ENCODE peak calls at places on chromosomes 7 and 10, in ten cellular contexts. S, P, O, I, E, U, Q, M, F and Y are unnamed samples. For H3K4me1, the result is how much of the 10 kb centered on the place peaks cover.

GRCh38 chr10:100894033-100894432 is 18.7 kb upstream of the SLF2 start:
- DNase-seq in S (no peak), P (peak), O (no peak), I (peak), E (no peak), U (no peak), Q (no peak), M (peak), F (no peak), Y (no peak)

GRCh38 chr10:282294-283139 is 147.3 kb downstream of the ZMYND11 start:
- DNase-seq in S (no peak), P (no peak), O (no peak), I (no peak), E (no peak), U (no peak), Q (no peak), M (no peak), F (no peak), Y (no peak)

GRCh38 chr7:128842674-128843641 is 12.8 kb downstream of the FLNC start:
- DNase-seq in S (no peak), P (no peak), O (no peak), I (no peak), E (no peak), U (no peak), Q (no peak), M (no peak), F (no peak), Y (peak)

GRCh38 chr10:99906470-99906869 is 103.3 kb downstream of the DNMBP start:
- DNase-seq in S (peak), P (peak), O (peak), I (no peak), E (peak), U (no peak), Q (peak), M (no peak), F (no peak), Y (no peak)

GRCh38 chr7:68006619-68007018 is 1010.0 kb downstream of the TYW1 start:
- DNase-seq in S (no peak), P (no peak), O (no peak), I (no peak), E (no peak), U (no peak), Q (no peak), M (no peak), F (no peak), Y (no peak)

GRCh38 chr10:30014511-30014910 is 44.9 kb downstream of the JCAD start:
- DNase-seq in S (no peak), P (no peak), O (no peak), I (no peak), E (no peak), U (no peak), Q (no peak), M (no peak), F (no peak), Y (no peak)

GRCh38 chr10:484441-484924 is 205.0 kb downstream of the DIP2C start:
- DNase-seq in S (peak), P (no peak), O (no peak), I (peak), E (peak), U (no peak), Q (no peak), M (no peak), F (no peak), Y (no peak)

GRCh38 chr7:35676211-35676610 is 18.7 kb downstream of the HERPUD2 start:
- DNase-seq in S (no peak), P (no peak), O (no peak), I (no peak), E (no peak), U (no peak), Q (peak), M (no peak), F (no peak), Y (no peak)

GRCh38 chr7:74343281-74344127 is 54.3 kb downstream of the CLIP2 start:
- DNase-seq in S (no peak), P (peak), O (no peak), I (no peak), E (no peak), U (no peak), Q (peak), M (no peak), F (no peak), Y (no peak)

DNA sequence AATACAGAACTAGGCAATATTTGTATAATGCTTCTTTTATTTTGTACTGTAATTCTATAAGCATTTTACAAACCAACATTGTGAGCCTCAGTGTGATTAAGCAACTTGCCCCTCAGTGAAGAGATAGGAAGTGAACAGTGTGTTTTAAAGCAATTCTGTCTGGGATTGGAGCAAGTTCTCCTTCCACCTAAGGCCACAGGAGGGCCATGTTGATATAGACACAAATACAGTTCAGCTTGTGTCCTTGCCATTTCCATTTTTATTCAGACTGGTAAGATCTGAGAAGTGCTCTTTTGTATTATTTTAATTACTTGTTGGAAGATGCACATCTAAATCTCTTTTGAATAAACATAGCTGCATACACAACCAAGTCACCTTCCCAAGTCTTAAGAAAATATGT is 416.3 kb upstream of the COBL start:
- DNase-seq in S (no peak), P (peak), O (no peak), I (no peak), E (no peak), U (no peak), Q (no peak), M (no peak), F (no peak), Y (no peak)
- TF ChIP-seq EP300 in S (no peak), P (no peak), O (no peak), I (no peak), E (no peak), U (no peak), Q (no peak), M (no peak), F (no peak), Y (no peak)

DNA sequence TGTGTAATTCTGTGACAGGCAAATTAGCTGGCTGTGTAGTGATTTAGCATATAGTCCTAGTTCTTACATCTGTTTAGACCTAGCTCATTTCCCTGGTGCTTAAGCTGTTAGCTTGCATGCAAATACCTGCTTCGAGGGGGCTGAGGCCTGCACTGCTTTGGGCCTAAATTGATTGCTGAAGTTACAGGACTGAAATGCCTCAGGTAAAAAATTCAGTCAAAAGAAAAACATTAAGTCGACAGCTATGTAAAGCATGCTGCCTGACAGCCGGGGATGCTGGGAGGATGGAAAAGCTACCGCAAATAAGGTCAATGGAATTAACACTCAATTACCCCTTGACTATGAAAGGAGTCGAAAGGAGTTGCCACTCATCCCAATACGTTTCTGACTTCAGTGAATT is 267.2 kb upstream of the FZD8 start:
- DNase-seq in S (no peak), P (no peak), O (no peak), I (no peak), E (no peak), U (no peak), Q (no peak), M (no peak), F (peak), Y (no peak)
- H3K27ac ChIP-seq in S (no peak), P (no peak), O (no peak), I (no peak), E (no peak), U (no peak), Q (no peak), M (no peak), F (no peak), Y (no peak)

GRCh38 chr10:6174201-6174874 is 28.4 kb upstream of the PFKFB3 start:
- DNase-seq in S (no peak), P (no peak), O (no peak), I (no peak), E (no peak), U (no peak), Q (no peak), M (no peak), F (no peak), Y (peak)

GRCh38 chr10:6177880-6178281 is 24.9 kb upstream of the PFKFB3 start:
- DNase-seq in S (no peak), P (no peak), O (peak), I (no peak), E (no peak), U (no peak), Q (no peak), M (no peak), F (no peak), Y (no peak)

GRCh38 chr10:6176691-6177231 is 26.0 kb upstream of the PFKFB3 start:
- DNase-seq in S (no peak), P (no peak), O (no peak), I (no peak), E (no peak), U (no peak), Q (no peak), M (no peak), F (no peak), Y (no peak)

GRCh38 chr10:6173203-6173602 is 29.5 kb upstream of the PFKFB3 start:
- DNase-seq in S (no peak), P (peak), O (no peak), I (peak), E (no peak), U (no peak), Q (peak), M (no peak), F (no peak), Y (no peak)

GRCh38 chr10:6175329-6176055 is 27.2 kb upstream of the PFKFB3 start:
- DNase-seq in S (no peak), P (no peak), O (no peak), I (no peak), E (no peak), U (no peak), Q (no peak), M (no peak), F (no peak), Y (no peak)
- H3K4me1 ChIP-seq in S (half or more), P (under half), O (half or more), I (under half), E (half or more), U (under half), Q (under half), M (half or more), F (under half), Y (under half)

DNA sequence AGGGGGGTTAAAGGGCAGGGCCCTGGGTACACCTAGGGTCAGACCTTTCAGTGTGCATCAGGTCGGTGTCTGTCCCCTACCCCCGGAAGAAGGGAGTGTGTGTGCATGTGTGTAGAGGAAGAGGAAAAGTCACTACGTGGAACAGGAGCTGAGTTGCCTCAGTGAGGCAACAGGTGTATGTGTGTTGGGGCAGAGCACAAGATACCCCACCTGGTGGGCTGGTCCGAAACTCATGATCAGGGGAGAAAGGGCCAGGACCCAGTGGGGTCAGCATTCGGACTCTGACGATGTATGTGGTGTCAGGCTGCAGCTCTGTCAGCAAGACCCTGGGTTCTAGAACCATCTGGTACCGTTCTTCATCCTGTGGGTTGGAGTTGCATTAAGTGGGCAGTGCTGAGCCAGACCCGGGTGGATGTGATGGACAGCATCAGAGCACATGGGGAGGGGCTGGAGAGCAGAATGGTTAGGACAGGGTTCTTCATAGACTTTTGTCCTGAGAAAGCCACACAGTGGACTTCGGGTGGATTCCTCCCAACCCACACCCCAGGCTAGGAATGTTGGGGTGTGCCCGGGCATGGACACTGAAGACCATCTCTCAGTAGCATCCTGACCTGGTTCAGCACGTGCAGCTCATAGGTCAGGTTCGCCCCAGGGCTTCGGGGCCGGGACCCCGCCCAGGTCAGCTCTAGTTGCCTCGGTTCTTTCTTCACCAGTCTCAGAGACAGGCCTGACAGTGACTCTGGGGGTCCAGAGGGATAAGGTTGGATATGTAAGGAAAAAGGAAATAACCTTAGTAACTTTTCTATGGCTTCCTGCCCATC is 10.7 kb downstream of the EPHA1 start:
- DNase-seq in S (no peak), P (no peak), O (no peak), I (no peak), E (no peak), U (no peak), Q (no peak), M (no peak), F (no peak), Y (peak)
- TF ChIP-seq EP300 in S (no peak), P (no peak), O (no peak), I (no peak), E (no peak), U (no peak), Q (no peak), M (no peak), F (no peak), Y (no peak)